ENCODE peak calls at places on chromosomes 2 and 18, in seven cellular contexts. V is ovary, I is BE2C, Y is small intestine, K is psoas muscle, Q is NT2/D1, U is lower lobe of right lung. O is an unnamed sample.

GRCh38 chr2:17576802-17577201 is 36.3 kb downstream of the VSNL1 start:
- DNase-seq in U (no peak), Q (no peak), V (no peak), Y (no peak), K (no peak), I (no peak), O (no peak)

GRCh38 chr2:172972005-172972619 is 103.5 kb upstream of the MAP3K20 start:
- DNase-seq in U (peak; percentile 56), K (no peak), Q (peak; percentile 33), V (peak; percentile 35), I (peak; percentile 28), Y (peak; percentile 71), O (no peak)

GRCh38 chr18:3612315-3612714 is 162.3 kb downstream of the TGIF1 start:
- DNase-seq in U (no peak), Q (no peak), I (no peak), V (no peak), K (no peak), Y (no peak), O (no peak)

GRCh38 chr2:621303-622099 is 55.7 kb downstream of the TMEM18 start:
- DNase-seq in Y (no peak), U (no peak), I (no peak), V (no peak), K (no peak), Q (no peak), O (no peak)

GRCh38 chr2:88669371-88670214 is 21.9 kb upstream of the RPIA start:
- DNase-seq in K (no peak), V (no peak), I (peak; percentile 19), Y (peak; percentile 57), U (no peak), Q (no peak), O (no peak)

GRCh38 chr2:26346454-26347053 is at the start of gene ADGRF3:
- DNase-seq in Q (peak; percentile 15), K (peak; percentile 56), U (peak; percentile 72), Y (peak; percentile 76), V (peak; percentile 46), I (peak; percentile 75), O (peak; percentile 74)

GRCh38 chr18:55321268-55322175 is 266.5 kb downstream of the TCF4 start:
- DNase-seq in Y (peak; percentile 54), I (peak; percentile 90), Q (peak; percentile 49), K (peak; percentile 95), V (peak; percentile 90), U (peak; percentile 91), O (peak; percentile 92)

GRCh38 chr2:230762317-230762896 is 49.8 kb downstream of the CAB39 start:
- DNase-seq in I (peak; percentile 46), U (no peak), K (no peak), Q (peak; percentile 44), Y (peak; percentile 20), V (no peak), O (no peak)

GRCh38 chr2:5803547-5803946 is 111.4 kb downstream of the SOX11 start:
- DNase-seq in Y (no peak), Q (peak; percentile 30), U (no peak), K (no peak), I (no peak), V (no peak), O (no peak)

GRCh38 chr18:70457223-70457622 is 168.4 kb downstream of the SOCS6 start:
- DNase-seq in Q (no peak), I (no peak), Y (no peak), U (no peak), V (no peak), K (no peak), O (no peak)

GRCh38 chr18:6365385-6365784 is 49.3 kb downstream of the L3MBTL4 start:
- DNase-seq in K (no peak), U (no peak), V (no peak), I (no peak), Q (no peak), Y (no peak), O (no peak)

GRCh38 chr2:55876425-55877084 is 47.0 kb downstream of the EFEMP1 start:
- DNase-seq in I (no peak), Y (no peak), V (no peak), K (no peak), U (no peak), Q (no peak), O (no peak)

GRCh38 chr2:75506131-75506697 is 54.5 kb downstream of the EVA1A start:
- DNase-seq in I (no peak), U (no peak), Q (no peak), Y (no peak), K (no peak), V (no peak), O (no peak)

GRCh38 chr2:191066281-191067233 is 52.6 kb upstream of the STAT1 start:
- DNase-seq in Q (no peak), V (no peak), Y (no peak), U (no peak), I (no peak), K (no peak), O (no peak)

GRCh38 chr18:74834424-74835309 is 237.0 kb downstream of the ZNF407 start:
- DNase-seq in Y (peak; percentile 9), I (no peak), V (no peak), Q (no peak), K (no peak), U (no peak), O (no peak)

GRCh38 chr2:26179446-26179907 is 6.6 kb downstream of the GAREM2 start:
- DNase-seq in Q (peak; percentile 56), K (no peak), Y (no peak), I (peak; percentile 50), V (no peak), U (no peak), O (no peak)

GRCh38 chr2:144426981-144427479 is 92.9 kb downstream of the ZEB2 start:
- DNase-seq in K (no peak), U (no peak), Y (no peak), I (no peak), V (no peak), Q (no peak), O (no peak)

GRCh38 chr2:207974214-207974600 is 51.1 kb downstream of the PLEKHM3 start:
- DNase-seq in U (peak; percentile 63), Y (no peak), I (no peak), Q (no peak), V (no peak), K (no peak), O (no peak)

GRCh38 chr18:75247601-75248421 is 37.2 kb downstream of the TSHZ1 start:
- DNase-seq in V (no peak), I (no peak), Y (peak; percentile 62), Q (no peak), U (no peak), K (no peak), O (no peak)

GRCh38 chr2:222322241-222322640 is 23.4 kb upstream of the PAX3 start:
- DNase-seq in Q (no peak), K (no peak), Y (no peak), U (no peak), V (no peak), I (no peak), O (no peak)

GRCh38 chr18:50286391-50287027 is 983 bp downstream of the CXXC1 start:
- DNase-seq in V (peak; percentile 65), U (no peak), Y (peak; percentile 25), Q (no peak), K (no peak), I (no peak), O (no peak)

GRCh38 chr18:49813071-49813320 is 337 bp downstream of the ACAA2 start:
- DNase-seq in I (peak; percentile 25), K (peak; percentile 37), U (peak; percentile 69), V (peak; percentile 65), Y (peak; percentile 71), Q (peak; percentile 0), O (peak; percentile 65)

GRCh38 chr18:24015897-24016631 is 1.5 kb downstream of the TTC39C start:
- DNase-seq in Q (no peak), K (no peak), I (no peak), V (no peak), U (no peak), Y (no peak), O (no peak)

DNA sequence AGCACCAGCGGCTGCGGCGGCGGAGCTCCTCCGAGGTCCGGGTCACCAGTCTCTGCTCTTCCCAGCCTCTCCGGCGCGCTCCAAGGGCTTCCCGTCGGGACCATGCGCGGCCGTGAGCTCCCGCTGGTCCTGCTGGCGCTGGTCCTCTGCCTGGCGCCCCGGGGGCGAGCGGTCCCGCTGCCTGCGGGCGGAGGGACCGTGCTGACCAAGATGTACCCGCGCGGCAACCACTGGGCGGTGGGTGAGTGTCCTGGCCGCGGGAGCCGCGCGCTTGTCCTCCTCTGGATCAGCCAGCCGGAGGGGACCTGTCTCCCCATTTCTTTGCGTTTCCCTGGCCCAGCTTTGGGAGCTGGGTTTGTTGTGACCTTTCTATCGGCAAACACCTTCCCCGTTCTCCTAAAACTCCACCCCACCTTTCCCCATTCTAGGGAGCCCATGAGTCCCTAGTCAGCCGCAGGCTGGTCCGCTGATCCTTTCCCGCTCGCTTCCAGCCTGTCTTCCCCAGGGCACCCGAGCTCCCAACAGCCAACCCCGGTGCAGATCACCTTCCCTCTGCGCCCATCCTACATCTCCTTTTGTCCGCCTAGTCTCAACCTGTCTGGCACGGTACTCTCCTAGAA is 316 bp downstream of the GRP start:
- DNase-seq in U (no peak), Q (no peak), Y (no peak), V (no peak), I (peak; percentile 7), K (no peak), O (no peak)
- H3K4me3 ChIP-seq in U (no peak overlapping the region), Q (peak overlapping the region; percentile 46), Y (no peak overlapping the region), V (no peak overlapping the region), I (no peak overlapping the region), K (no peak overlapping the region), O (no peak overlapping the region)

DNA sequence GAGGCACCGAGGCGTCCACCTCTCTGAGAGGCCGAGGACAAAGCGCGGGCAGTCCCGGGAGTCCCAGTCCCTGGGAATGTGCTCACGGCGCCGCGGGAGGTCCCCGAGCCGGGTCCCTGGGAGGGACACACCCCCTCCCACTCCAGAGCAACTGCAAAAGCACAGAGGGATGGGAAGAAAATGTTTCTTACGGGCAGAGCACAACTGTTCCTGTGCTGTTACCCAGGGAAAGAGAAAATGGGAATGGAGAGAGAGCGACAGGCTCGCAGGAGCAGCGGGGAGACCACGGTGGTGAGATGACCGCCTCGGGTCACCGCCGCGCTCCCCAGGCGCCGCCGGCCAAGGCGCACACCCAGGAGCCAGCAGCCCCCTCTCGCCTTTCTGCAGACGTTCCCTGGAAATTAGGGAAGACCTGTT is 1.2 kb upstream of the BCL11A start:
- DNase-seq in K (no peak), Q (no peak), V (no peak), I (peak; percentile 30), Y (no peak), U (no peak), O (no peak)
- H3K27me3 ChIP-seq in K (peaks cover 30% of the 10 kb centered on the region), Q (no peaks in the 10 kb centered on the region), V (no peaks in the 10 kb centered on the region), I (peaks cover 27% of the 10 kb centered on the region), Y (no peaks in the 10 kb centered on the region), U (peaks cover 84% of the 10 kb centered on the region), O (peaks cover 90% of the 10 kb centered on the region)

GRCh38 chr2:10918661-10919414 is 7.1 kb downstream of the KCNF1 start:
- DNase-seq in Y (peak; percentile 51), Q (no peak), I (no peak), U (no peak), K (no peak), V (peak; percentile 39), O (no peak)
- H3K4me3 ChIP-seq in Y (no peak overlapping the region), Q (no peak overlapping the region), I (peak overlapping the region; percentile 24), U (no peak overlapping the region), K (no peak overlapping the region), V (no peak overlapping the region), O (no peak overlapping the region)

DNA sequence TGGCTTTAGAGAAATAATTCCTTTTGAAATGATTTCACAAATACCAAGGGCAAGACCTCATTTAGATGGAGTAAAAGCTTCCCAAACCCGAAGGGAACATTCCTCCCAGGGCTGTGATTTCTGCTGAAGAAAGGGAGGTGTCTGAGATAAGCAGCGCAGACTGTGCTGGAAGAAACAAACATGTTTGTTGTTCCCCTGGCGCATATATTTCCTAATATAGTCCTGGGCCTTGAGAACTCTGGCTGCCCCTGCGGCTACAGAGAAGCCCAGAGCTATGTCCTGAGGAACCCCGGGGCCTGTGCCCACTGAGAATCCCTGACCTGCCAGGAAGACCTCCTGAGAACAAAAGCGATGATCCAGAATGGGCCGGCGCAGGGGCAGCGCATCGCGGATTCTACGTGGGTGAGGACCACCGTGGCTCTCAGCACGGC is 372.6 kb upstream of the NT5C1B start:
- DNase-seq in I (no peak), K (no peak), Y (no peak), V (no peak), U (no peak), Q (no peak), O (peak; percentile 33)
- H3K27me3 ChIP-seq in I (no peaks in the 10 kb centered on the region), K (no peaks in the 10 kb centered on the region), Y (no peaks in the 10 kb centered on the region), V (no peaks in the 10 kb centered on the region), U (no peaks in the 10 kb centered on the region), Q (no peaks in the 10 kb centered on the region), O (no peaks in the 10 kb centered on the region)